ENCODE peak calls at places on chromosomes 5 and 9, in eight cellular contexts. V is HT1080; L is COLO829; C is T-helper 9 cell; J is A673; Y is stimulated activated CD8-positive, alpha-beta memory T cell treated with anti-CD3 and anti-CD28 coated beads, Interleukin-2, amount 100 ng/mL, for 48 hours; R is RCC 7860; O is frontal cortex. Q is an unnamed sample.
A peak's percentile ranks its signal among the peaks of the same experiment; 100 is the strongest.

GRCh38 chr5:38639377-38640011 is 83.0 kb upstream of the LIFR start:
- DNase-seq in V (no peak), L (no peak), C (no peak), J (no peak), Y (no peak), R (no peak), O (no peak), Q (no peak)

GRCh38 chr5:95417971-95418370 is 26.8 kb downstream of the FAM81B start:
- DNase-seq in V (peak; percentile 85), L (no peak), C (no peak), J (no peak), Y (no peak), R (peak; percentile 20), O (no peak), Q (no peak)

GRCh38 chr5:5344051-5344571 is 78.4 kb upstream of the ICE1 start:
- DNase-seq in V (peak; percentile 81), L (peak; percentile 55), C (no peak), J (peak; percentile 71), Y (no peak), R (no peak), O (no peak), Q (no peak)

GRCh38 chr9:89547000-89547399 is 49.1 kb upstream of the SEMA4D start:
- DNase-seq in V (no peak), L (no peak), C (no peak), J (no peak), Y (no peak), R (no peak), O (no peak), Q (no peak)

GRCh38 chr9:77495834-77496671 is 152.1 kb downstream of the GNA14 start:
- DNase-seq in V (no peak), L (no peak), C (no peak), J (peak; percentile 83), Y (no peak), R (no peak), O (no peak), Q (no peak)

GRCh38 chr5:116454417-116454927 is 120.2 kb downstream of the SEMA6A start:
- DNase-seq in V (peak; percentile 82), L (peak; percentile 53), C (no peak), J (peak; percentile 70), Y (no peak), R (peak; percentile 63), O (no peak), Q (peak; percentile 16)

GRCh38 chr9:132078369-132079356 is 1.0 kb downstream of the MED27 start:
- DNase-seq in V (peak; percentile 81), L (peak; percentile 46), C (peak; percentile 11), J (peak; percentile 88), Y (no peak), R (peak; percentile 56), O (no peak), Q (no peak)

GRCh38 chr9:33778700-33779351 is 16.5 kb upstream of the PRSS3 start:
- DNase-seq in V (peak; percentile 56), L (peak; percentile 83), C (peak; percentile 22), J (peak; percentile 72), Y (peak; percentile 13), R (peak; percentile 43), O (peak; percentile 10), Q (no peak)

GRCh38 chr5:146731909-146732659 is 146.5 kb downstream of the PPP2R2B start:
- DNase-seq in V (peak; percentile 94), L (peak; percentile 62), C (no peak), J (no peak), Y (no peak), R (peak; percentile 94), O (no peak), Q (no peak)

GRCh38 chr9:116689117-116689516 is 2.0 kb downstream of the TRIM32 start:
- DNase-seq in V (no peak), L (no peak), C (no peak), J (no peak), Y (no peak), R (no peak), O (no peak), Q (no peak)

GRCh38 chr9:122228906-122229837 is at the start of gene LHX6:
- DNase-seq in V (peak; percentile 36), L (no peak), C (no peak), J (no peak), Y (no peak), R (peak; percentile 16), O (peak; percentile 26), Q (no peak)

GRCh38 chr9:136856078-136856474 is 3.9 kb downstream of the MAMDC4 start:
- DNase-seq in V (no peak), L (no peak), C (no peak), J (no peak), Y (no peak), R (no peak), O (no peak), Q (no peak)

GRCh38 chr5:41869150-41869738 is 981 bp downstream of the OXCT1 start:
- DNase-seq in V (peak; percentile 11), L (no peak), C (peak; percentile 8), J (no peak), Y (peak; percentile 8), R (peak; percentile 14), O (peak; percentile 29), Q (peak; percentile 26)

GRCh38 chr9:104868687-104869404 is 59.1 kb downstream of the ABCA1 start:
- DNase-seq in V (peak; percentile 92), L (peak; percentile 98), C (no peak), J (peak; percentile 89), Y (no peak), R (no peak), O (peak; percentile 60), Q (no peak)

GRCh38 chr9:32431940-32432555 is 47.6 kb downstream of the ACO1 start:
- DNase-seq in V (peak; percentile 30), L (peak; percentile 25), C (peak; percentile 20), J (peak; percentile 40), Y (peak; percentile 1), R (peak; percentile 13), O (no peak), Q (no peak)

GRCh38 chr5:68467208-68467607 is 251.7 kb downstream of the PIK3R1 start:
- DNase-seq in V (no peak), L (no peak), C (no peak), J (no peak), Y (no peak), R (no peak), O (no peak), Q (no peak)

GRCh38 chr5:178281321-178281720 is 48.7 kb upstream of the PHYKPL start:
- DNase-seq in V (no peak), L (no peak), C (no peak), J (no peak), Y (no peak), R (no peak), O (no peak), Q (no peak)

GRCh38 chr9:78863531-78863930 is 566.6 kb downstream of the PSAT1 start:
- DNase-seq in V (no peak), L (no peak), C (no peak), J (no peak), Y (no peak), R (no peak), O (no peak), Q (no peak)

Q was measured in GOT3.